ENCODE peak calls at places on chromosomes 6 and 20, in nine cellular contexts. S is tibial artery; A is neural progenitor cell; T is psoas muscle; Z is fibroblast of lung; M is CD8-positive, alpha-beta T cell; L is A549; X is breast epithelium; B is lower lobe of right lung. D is an unnamed sample.
A peak's percentile ranks its signal among the peaks of the same experiment; 100 is the strongest.

GRCh38 chr6:55866110-55866509 is 9.3 kb downstream of the BMP5 start:
- DNase-seq in S (no peak), A (no peak), T (no peak), Z (peak; percentile 10), M (no peak), L (no peak), X (no peak), B (no peak), D (no peak)

GRCh38 chr6:13044390-13044789 is 283.9 kb downstream of the TBC1D7 start:
- DNase-seq in S (no peak), A (no peak), T (no peak), Z (peak; percentile 62), M (no peak), L (peak; percentile 2), X (no peak), B (no peak), D (no peak)

GRCh38 chr6:133187657-133188453 is 53.3 kb upstream of the EYA4 start:
- DNase-seq in S (no peak), A (no peak), T (no peak), Z (peak; percentile 80), M (no peak), L (no peak), X (no peak), B (no peak), D (no peak)

GRCh38 chr20:22924036-22924737 is 110.9 kb upstream of the SSTR4 start:
- DNase-seq in S (no peak), A (no peak), T (no peak), Z (no peak), M (no peak), L (no peak), X (no peak), B (no peak), D (no peak)

GRCh38 chr6:16839780-16840179 is 78.5 kb upstream of the ATXN1 start:
- DNase-seq in S (no peak), A (no peak), T (no peak), Z (no peak), M (no peak), L (no peak), X (no peak), B (no peak), D (no peak)

GRCh38 chr20:46122071-46122470 is 4.0 kb downstream of the CD40 start:
- DNase-seq in S (peak; percentile 24), A (no peak), T (no peak), Z (peak; percentile 83), M (no peak), L (no peak), X (no peak), B (no peak), D (peak; percentile 74)

GRCh38 chr6:44000164-44000842 is 126.9 kb downstream of the MRPL14 start:
- DNase-seq in S (no peak), A (no peak), T (no peak), Z (peak; percentile 32), M (no peak), L (no peak), X (no peak), B (peak; percentile 87), D (no peak)

GRCh38 chr20:3041818-3042504 is 1.5 kb upstream of the GNRH2 start:
- DNase-seq in S (no peak), A (no peak), T (no peak), Z (peak; percentile 6), M (no peak), L (no peak), X (no peak), B (no peak), D (no peak)

GRCh38 chr6:90068264-90068663 is 174.0 kb downstream of the GJA10 start:
- DNase-seq in S (no peak), A (no peak), T (peak; percentile 16), Z (peak; percentile 83), M (no peak), L (no peak), X (no peak), B (no peak), D (no peak)

GRCh38 chr6:168195712-168196111 is 116.7 kb upstream of the FRMD1 start:
- DNase-seq in S (peak; percentile 17), A (no peak), T (no peak), Z (no peak), M (no peak), L (no peak), X (no peak), B (no peak), D (no peak)
- H3K9me3 ChIP-seq in S (no peaks in the 10 kb centered on the region), A (no peaks in the 10 kb centered on the region), T (no peaks in the 10 kb centered on the region), Z (no peaks in the 10 kb centered on the region), M (no peaks in the 10 kb centered on the region), L (no peaks in the 10 kb centered on the region), X (no peaks in the 10 kb centered on the region), B (no peaks in the 10 kb centered on the region), D (no peaks in the 10 kb centered on the region)

GRCh38 chr20:17883592-17884317 is 84.8 kb downstream of the SNX5 start:
- DNase-seq in S (peak; percentile 27), A (no peak), T (no peak), Z (no peak), M (no peak), L (no peak), X (no peak), B (no peak), D (no peak)
- TF ChIP-seq CTCF in S (no peak), A (peak; percentile 9), T (no peak), Z (peak; percentile 11), M (no peak), L (no peak), X (no peak), B (no peak), D (no peak)

DNA sequence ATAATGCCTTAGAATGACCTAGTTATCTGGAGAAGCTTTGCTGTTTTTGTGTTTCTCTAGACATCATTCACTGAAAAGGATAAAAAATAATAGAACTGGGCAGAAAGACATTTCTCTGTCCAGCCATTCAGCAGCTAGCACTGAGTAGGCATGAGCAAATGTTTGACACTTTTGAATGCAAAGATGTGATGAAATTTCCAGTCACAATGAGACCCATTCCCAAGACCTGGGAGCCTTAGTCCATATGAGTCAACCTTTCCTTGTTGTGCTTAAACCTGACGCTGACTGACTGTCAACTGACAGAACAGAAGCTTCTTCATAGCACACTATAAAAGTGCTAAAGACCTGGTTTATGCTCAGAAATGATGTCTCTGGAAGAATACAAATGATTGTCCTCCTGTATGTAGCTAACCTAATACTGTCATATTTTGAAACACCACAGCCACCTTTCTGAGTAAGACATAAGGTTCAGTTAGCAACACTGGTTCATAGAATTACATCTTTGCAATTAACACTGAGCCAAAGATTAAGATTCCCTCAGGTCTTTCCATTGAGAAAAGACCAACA is 17.1 kb downstream of the RALGAPA2 start:
- DNase-seq in S (no peak), A (no peak), T (no peak), Z (no peak), M (no peak), L (no peak), X (no peak), B (no peak), D (no peak)
- H3K4me1 ChIP-seq in S (no peaks in the 10 kb centered on the region), A (no peaks in the 10 kb centered on the region), T (peaks cover 72% of the 10 kb centered on the region), Z (no peaks in the 10 kb centered on the region), M (peaks cover 5% of the 10 kb centered on the region), L (peaks cover 21% of the 10 kb centered on the region), X (no peaks in the 10 kb centered on the region), B (peaks cover 50% of the 10 kb centered on the region), D (peaks cover 5% of the 10 kb centered on the region)

GRCh38 chr20:19411811-19412210 is 199.4 kb downstream of the SLC24A3 start:
- DNase-seq in S (no peak), A (no peak), T (no peak), Z (no peak), M (no peak), L (no peak), X (no peak), B (no peak), D (no peak)
- H3K9me3 ChIP-seq in S (no peaks in the 10 kb centered on the region), A (no peaks in the 10 kb centered on the region), T (no peaks in the 10 kb centered on the region), Z (no peaks in the 10 kb centered on the region), M (no peaks in the 10 kb centered on the region), L (no peaks in the 10 kb centered on the region), X (no peaks in the 10 kb centered on the region), B (no peaks in the 10 kb centered on the region), D (no peaks in the 10 kb centered on the region)